ENCODE peak calls at places on chromosomes 11 and 22, in five cellular contexts. K, P, D, A and G are unnamed samples.

GRCh38 chr11:19243601-19244000 is 2.9 kb upstream of the E2F8 start:
- DNase-seq in A (no peak), K (no peak), D (no peak), P (no peak), G (no peak)

GRCh38 chr11:133809525-133810178 is 35.7 kb downstream of the SPATA19 start:
- DNase-seq in P (no peak), A (no peak), D (no peak), K (no peak), G (peak)

GRCh38 chr11:45432910-45433309 is 146.8 kb upstream of the SYT13 start:
- DNase-seq in A (no peak), K (no peak), P (no peak), D (no peak), G (no peak)

GRCh38 chr11:36493332-36493731 is 16.7 kb downstream of the TRAF6 start:
- DNase-seq in A (no peak), P (no peak), K (no peak), D (no peak), G (no peak)

GRCh38 chr11:116232364-116232801 is 540.4 kb downstream of the BUD13 start:
- DNase-seq in D (no peak), K (no peak), P (no peak), A (no peak), G (no peak)

GRCh38 chr11:102470257-102470656 is 17.7 kb upstream of the TMEM123 start:
- DNase-seq in A (no peak), K (no peak), D (no peak), P (no peak), G (no peak)

GRCh38 chr11:3021125-3021524 is 29.0 kb upstream of the NAP1L4 start:
- DNase-seq in P (no peak), K (peak), A (no peak), D (peak), G (no peak)

GRCh38 chr11:2462986-2463765 is 18.4 kb downstream of the KCNQ1 start:
- DNase-seq in P (peak), D (no peak), A (peak), K (no peak), G (peak)

GRCh38 chr11:70662691-70663098 is 264.4 kb downstream of the CTTN start:
- DNase-seq in A (no peak), P (no peak), K (no peak), D (no peak), G (no peak)

GRCh38 chr11:19597194-19597593 is 115.4 kb upstream of the NAV2 start:
- DNase-seq in P (no peak), D (no peak), K (peak), A (no peak), G (peak)

GRCh38 chr11:75241036-75241905 is 697 bp downstream of the TPBGL start:
- DNase-seq in A (peak), K (peak), P (peak), D (peak), G (peak)

GRCh38 chr11:20029193-20029592 is 131.1 kb downstream of the DBX1 start:
- DNase-seq in A (no peak), K (no peak), D (no peak), P (no peak), G (no peak)

GRCh38 chr11:45683285-45684058 is 18.1 kb upstream of the CHST1 start:
- DNase-seq in K (no peak), P (no peak), A (no peak), D (no peak), G (no peak)

GRCh38 chr11:86595401-86595800 is 77.0 kb downstream of the ME3 start:
- DNase-seq in A (no peak), P (no peak), K (peak), D (no peak), G (no peak)

GRCh38 chr11:117045196-117045595 is 53.0 kb downstream of the SIK3 start:
- DNase-seq in K (no peak), A (no peak), D (no peak), P (no peak), G (no peak)

GRCh38 chr11:394034-394857 is at the start of gene PKP3:
- DNase-seq in K (no peak), P (no peak), A (no peak), D (peak), G (no peak)

GRCh38 chr11:72736452-72737069 is 15.6 kb downstream of the ARAP1 start:
- DNase-seq in D (peak), K (peak), P (no peak), A (peak), G (no peak)

GRCh38 chr11:117145393-117145761 is 1.3 kb downstream of the PAFAH1B2 start:
- DNase-seq in D (peak), P (no peak), K (peak), A (peak), G (no peak)

GRCh38 chr11:3225159-3225758 is 6.6 kb upstream of the MRGPRG start:
- DNase-seq in K (no peak), D (no peak), P (peak), A (no peak), G (no peak)

GRCh38 chr11:6354651-6355485 is 34.6 kb upstream of the CAVIN3 start:
- DNase-seq in P (no peak), D (no peak), A (no peak), K (peak), G (no peak)

GRCh38 chr11:32893947-32894827 is 1.6 kb downstream of the QSER1 start:
- DNase-seq in A (peak), K (peak), P (no peak), D (peak), G (no peak)

GRCh38 chr11:111532365-111532709 is 8.2 kb upstream of the LAYN start:
- DNase-seq in K (no peak), P (no peak), A (no peak), D (no peak), G (no peak)

GRCh38 chr11:45262900-45263299 is 23.2 kb downstream of the SYT13 start:
- DNase-seq in K (no peak), D (no peak), P (no peak), A (no peak), G (no peak)

GRCh38 chr11:120180571-120181445 is 30.0 kb upstream of the OAF start:
- DNase-seq in D (no peak), K (peak), P (no peak), A (peak), G (peak)

GRCh38 chr11:43819926-43820325 is 60.7 kb upstream of the ALKBH3 start:
- DNase-seq in D (no peak), P (no peak), K (no peak), A (no peak), G (no peak)

DNA sequence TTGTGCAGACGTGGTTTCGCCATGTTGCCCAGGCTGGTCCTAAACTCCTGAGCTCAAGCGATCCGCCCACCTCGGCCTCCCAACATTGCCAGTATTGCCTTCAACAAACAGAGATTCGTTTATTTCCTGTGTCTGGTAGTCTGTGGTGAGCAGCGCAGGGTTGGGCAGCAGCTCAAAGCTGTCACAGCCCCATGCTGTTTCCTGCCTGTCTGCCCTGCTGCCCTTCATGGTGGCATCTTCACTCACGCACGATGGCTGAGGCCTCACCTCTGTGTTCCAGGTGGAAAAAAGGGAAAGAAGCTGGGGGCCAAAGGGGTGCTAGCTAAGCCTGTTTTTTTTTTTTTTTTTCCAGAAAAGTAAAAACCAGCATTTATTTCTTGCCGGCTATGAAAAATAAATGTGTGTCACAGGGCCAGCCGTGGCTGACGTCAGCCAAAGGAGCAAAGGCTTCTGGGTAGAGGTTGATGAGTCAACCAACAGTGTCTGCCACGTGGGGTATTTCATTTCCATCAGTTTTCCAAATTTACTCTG is 28.8 kb downstream of the TBC1D22A start:
- DNase-seq in K (peak), A (peak), D (no peak), P (no peak), G (no peak)
- H3K27ac ChIP-seq in K (peak), A (peak), D (no peak), P (no peak), G (peak)

GRCh38 chr11:64838600-64839334 is 5.7 kb downstream of the CDC42BPG start:
- DNase-seq in A (no peak), P (no peak), K (no peak), D (no peak), G (no peak)
- TF ChIP-seq CTCF in A (no peak), P (no peak), K (no peak), D (no peak), G (no peak)

DNA sequence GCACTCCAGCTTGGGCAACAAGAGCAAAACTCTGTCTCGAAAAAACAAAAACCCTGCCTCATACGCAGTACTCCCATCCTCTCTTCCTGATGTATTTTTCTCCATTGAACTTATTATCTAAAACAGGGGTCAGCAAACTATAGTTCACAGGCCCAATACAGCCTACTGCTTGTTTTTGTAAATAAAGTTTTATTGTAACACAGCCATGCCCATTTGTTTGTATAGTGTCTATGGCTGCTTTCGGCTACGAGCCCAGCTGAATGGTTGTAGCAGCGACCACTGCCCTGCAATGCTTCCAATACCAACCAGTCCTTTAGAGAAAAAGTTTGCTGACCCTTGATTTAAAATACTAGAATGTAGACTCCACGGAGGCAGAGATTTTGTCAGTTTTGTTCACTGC is 6.1 kb downstream of the TXN2 start:
- DNase-seq in D (no peak), A (no peak), P (no peak), K (no peak), G (no peak)
- H3K27ac ChIP-seq in D (no peak), A (no peak), P (no peak), K (no peak), G (no peak)

GRCh38 chr11:66345316-66345649 is 379 bp upstream of the BRMS1 start:
- DNase-seq in P (no peak), K (no peak), A (no peak), D (no peak), G (no peak)

GRCh38 chr11:66343176-66343575 is 1.7 kb downstream of the BRMS1 start:
- DNase-seq in D (no peak), K (no peak), A (no peak), P (no peak), G (no peak)

GRCh38 chr11:66347425-66348276 is at the start of gene B4GAT1:
- DNase-seq in D (peak), K (peak), P (peak), A (peak), G (peak)

GRCh38 chr11:66346476-66347424 is 679 bp downstream of the B4GAT1 start:
- DNase-seq in K (no peak), D (no peak), A (no peak), P (no peak), G (no peak)

GRCh38 chr11:66344550-66345315 is at the start of gene BRMS1:
- DNase-seq in A (peak), P (peak), K (peak), D (peak), G (peak)
- TF ChIP-seq CTCF in A (peak), P (peak), K (no peak), D (no peak), G (no peak)

GRCh38 chr11:66004186-66004585 is 1.9 kb downstream of the BANF1 start:
- DNase-seq in D (no peak), K (no peak), A (no peak), P (no peak), G (no peak)

GRCh38 chr11:66006134-66006890 is 4.0 kb downstream of the BANF1 start:
- DNase-seq in K (no peak), D (no peak), P (no peak), A (no peak), G (no peak)

GRCh38 chr11:66002648-66003225 is 434 bp downstream of the BANF1 start:
- DNase-seq in D (peak), A (peak), K (no peak), P (peak), G (peak)

GRCh38 chr11:66001941-66002647 is at the start of the genes BANF1 and EIF1AD:
- DNase-seq in A (peak), K (peak), P (peak), D (peak), G (peak)

GRCh38 chr11:66003291-66003690 is 988 bp downstream of the BANF1 start:
- DNase-seq in K (no peak), D (no peak), A (no peak), P (no peak), G (no peak)
- H3K27ac ChIP-seq in K (no peak), D (peak), A (peak), P (no peak), G (peak)

GRCh38 chr11:68270334-68271022 is 1.3 kb downstream of the C11orf24 start:
- DNase-seq in D (no peak), A (no peak), P (no peak), K (no peak), G (no peak)
- TF ChIP-seq CTCF in D (no peak), A (no peak), P (no peak), K (no peak), G (no peak)

GRCh38 chr22:20256562-20257473 is 11.3 kb downstream of the RTN4R start:
- DNase-seq in A (no peak), P (no peak), K (no peak), D (no peak), G (no peak)

GRCh38 chr22:20257474-20258299 is 10.4 kb downstream of the RTN4R start:
- DNase-seq in D (no peak), K (no peak), A (no peak), P (no peak), G (no peak)

GRCh38 chr22:20253161-20253560 is 15.0 kb downstream of the RTN4R start:
- DNase-seq in D (no peak), A (no peak), P (no peak), K (no peak), G (no peak)

GRCh38 chr22:20256042-20256441 is 12.1 kb downstream of the RTN4R start:
- DNase-seq in P (no peak), A (no peak), K (no peak), D (no peak), G (no peak)

DNA sequence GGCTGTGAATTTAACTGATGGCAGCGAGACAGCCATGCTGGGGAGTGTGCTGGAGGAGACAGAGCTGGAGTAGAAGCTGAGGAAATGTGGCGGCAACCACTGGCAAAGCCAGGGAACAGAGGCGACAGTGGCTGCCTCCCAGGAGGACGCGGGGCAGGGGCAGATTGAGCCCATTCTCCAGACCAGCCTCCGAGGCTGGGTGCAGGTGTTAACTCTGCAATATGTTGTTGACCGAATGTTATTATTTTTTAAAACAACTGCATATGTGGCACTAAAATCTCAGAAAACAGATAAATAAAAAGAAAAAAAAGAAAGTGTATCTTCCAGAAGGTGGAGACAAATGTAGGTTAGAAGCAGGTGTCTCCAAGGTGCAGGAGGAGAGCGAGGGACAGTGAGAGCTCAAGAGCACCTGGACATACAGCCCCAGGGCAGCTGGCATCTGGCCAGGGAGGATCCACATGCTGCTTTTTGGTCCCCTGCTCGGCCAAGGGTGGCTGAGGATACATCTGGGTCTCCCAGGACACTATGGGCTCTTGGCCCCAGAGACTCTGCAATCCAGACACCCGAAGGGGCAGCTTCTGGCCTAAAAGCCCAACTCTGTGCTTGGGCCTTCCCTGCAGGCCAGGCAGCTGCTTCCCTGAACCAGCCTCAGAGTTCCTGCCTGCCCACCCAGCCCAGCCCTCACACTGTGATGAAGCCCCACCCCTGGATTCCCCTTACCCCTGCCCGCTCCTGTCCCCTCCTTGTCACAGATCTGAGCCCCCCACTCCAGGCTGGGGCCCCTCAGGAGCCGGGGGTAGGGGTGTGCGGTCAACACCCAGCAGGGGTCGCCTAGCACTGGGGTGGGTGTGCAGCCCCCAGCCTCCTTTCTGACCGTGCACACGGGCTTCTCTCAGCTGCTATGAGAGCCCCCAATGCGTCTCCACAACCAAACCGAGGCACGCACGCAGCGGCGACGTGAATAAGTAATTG is 12.9 kb downstream of the RTN4R start:
- DNase-seq in K (no peak), A (no peak), D (no peak), P (no peak), G (no peak)
- H3K27ac ChIP-seq in K (no peak), A (no peak), D (no peak), P (no peak), G (no peak)

GRCh38 chr11:64750361-64751054 is 6.6 kb upstream of the RASGRP2 start:
- DNase-seq in K (no peak), A (no peak), P (no peak), D (no peak), G (no peak)
- TF ChIP-seq CTCF in K (no peak), A (no peak), P (no peak), D (no peak), G (no peak)